ENCODE peak calls at places on chromosome 14, in eight cellular contexts. One of them, this sample, is unnamed. For H3K27me3, the result is how much of the 10 kb centered on the place peaks cover.

GRCh38 chr14:100535287-100536131 is 51.7 kb downstream of the BEGAIN start:
- DNase-seq in suprapubic skin: peak
- DNase-seq in CD8-positive, alpha-beta memory T cell: no peak
- DNase-seq in esophagus squamous epithelium: no peak
- DNase-seq in right cardiac atrium: peak
- DNase-seq in prostate gland: no peak
- DNase-seq in heart left ventricle: no peak
- DNase-seq in keratinocyte: no peak
- DNase-seq in this sample: no peak

GRCh38 chr14:51293149-51293925 is 53.3 kb downstream of the TMX1 start:
- DNase-seq in suprapubic skin: peak
- DNase-seq in CD8-positive, alpha-beta memory T cell: no peak
- DNase-seq in esophagus squamous epithelium: no peak
- DNase-seq in right cardiac atrium: peak
- DNase-seq in prostate gland: no peak
- DNase-seq in heart left ventricle: peak
- DNase-seq in keratinocyte: no peak
- DNase-seq in this sample: no peak

GRCh38 chr14:35384386-35385041 is 20.0 kb downstream of the NFKBIA start:
- DNase-seq in suprapubic skin: no peak
- DNase-seq in CD8-positive, alpha-beta memory T cell: no peak
- DNase-seq in esophagus squamous epithelium: no peak
- DNase-seq in right cardiac atrium: peak
- DNase-seq in prostate gland: no peak
- DNase-seq in heart left ventricle: peak
- DNase-seq in keratinocyte: no peak
- DNase-seq in this sample: peak

GRCh38 chr14:79378020-79378419 is 833.3 kb downstream of the DIO2 start:
- DNase-seq in suprapubic skin: no peak
- DNase-seq in CD8-positive, alpha-beta memory T cell: no peak
- DNase-seq in esophagus squamous epithelium: no peak
- DNase-seq in right cardiac atrium: no peak
- DNase-seq in prostate gland: no peak
- DNase-seq in heart left ventricle: no peak
- DNase-seq in keratinocyte: no peak
- DNase-seq in this sample: no peak

GRCh38 chr14:105843444-105844046 is 317.2 kb downstream of the TMEM121 start:
- DNase-seq in suprapubic skin: no peak
- DNase-seq in CD8-positive, alpha-beta memory T cell: no peak
- DNase-seq in esophagus squamous epithelium: no peak
- DNase-seq in right cardiac atrium: no peak
- DNase-seq in prostate gland: no peak
- DNase-seq in heart left ventricle: no peak
- DNase-seq in keratinocyte: no peak
- DNase-seq in this sample: no peak

GRCh38 chr14:42930058-42930457 is 1323.4 kb downstream of the LRFN5 start:
- DNase-seq in suprapubic skin: no peak
- DNase-seq in CD8-positive, alpha-beta memory T cell: no peak
- DNase-seq in esophagus squamous epithelium: no peak
- DNase-seq in right cardiac atrium: peak
- DNase-seq in prostate gland: no peak
- DNase-seq in heart left ventricle: no peak
- DNase-seq in keratinocyte: no peak
- DNase-seq in this sample: peak

GRCh38 chr14:21022686-21023085 is 2.2 kb downstream of the NDRG2 start:
- DNase-seq in suprapubic skin: no peak
- DNase-seq in CD8-positive, alpha-beta memory T cell: no peak
- DNase-seq in esophagus squamous epithelium: no peak
- DNase-seq in right cardiac atrium: no peak
- DNase-seq in prostate gland: no peak
- DNase-seq in heart left ventricle: no peak
- DNase-seq in keratinocyte: no peak
- DNase-seq in this sample: no peak

GRCh38 chr14:21711360-21711961 is 37.8 kb upstream of the OR4E1 start:
- DNase-seq in suprapubic skin: no peak
- DNase-seq in CD8-positive, alpha-beta memory T cell: no peak
- DNase-seq in esophagus squamous epithelium: no peak
- DNase-seq in right cardiac atrium: no peak
- DNase-seq in prostate gland: peak
- DNase-seq in heart left ventricle: no peak
- DNase-seq in keratinocyte: no peak
- DNase-seq in this sample: peak

GRCh38 chr14:71113376-71113775 is 206.1 kb downstream of the PCNX1 start:
- DNase-seq in suprapubic skin: no peak
- DNase-seq in CD8-positive, alpha-beta memory T cell: no peak
- DNase-seq in esophagus squamous epithelium: no peak
- DNase-seq in right cardiac atrium: no peak
- DNase-seq in prostate gland: no peak
- DNase-seq in heart left ventricle: no peak
- DNase-seq in keratinocyte: no peak
- DNase-seq in this sample: no peak

GRCh38 chr14:95683793-95684192 is 2.4 kb upstream of the TCL1B start:
- DNase-seq in suprapubic skin: no peak
- DNase-seq in CD8-positive, alpha-beta memory T cell: no peak
- DNase-seq in esophagus squamous epithelium: no peak
- DNase-seq in right cardiac atrium: no peak
- DNase-seq in prostate gland: no peak
- DNase-seq in heart left ventricle: no peak
- DNase-seq in keratinocyte: no peak
- DNase-seq in this sample: no peak

GRCh38 chr14:65257405-65257804 is 155.1 kb upstream of the MAX start:
- DNase-seq in suprapubic skin: no peak
- DNase-seq in CD8-positive, alpha-beta memory T cell: no peak
- DNase-seq in esophagus squamous epithelium: no peak
- DNase-seq in right cardiac atrium: no peak
- DNase-seq in prostate gland: no peak
- DNase-seq in heart left ventricle: no peak
- DNase-seq in keratinocyte: no peak
- DNase-seq in this sample: no peak

GRCh38 chr14:37047996-37048395 is 124.4 kb downstream of the SLC25A21 start:
- DNase-seq in suprapubic skin: no peak
- DNase-seq in CD8-positive, alpha-beta memory T cell: no peak
- DNase-seq in esophagus squamous epithelium: no peak
- DNase-seq in right cardiac atrium: no peak
- DNase-seq in prostate gland: no peak
- DNase-seq in heart left ventricle: no peak
- DNase-seq in keratinocyte: no peak
- DNase-seq in this sample: no peak

GRCh38 chr14:98949506-98950135 is 322.4 kb downstream of the BCL11B start:
- DNase-seq in suprapubic skin: no peak
- DNase-seq in CD8-positive, alpha-beta memory T cell: no peak
- DNase-seq in esophagus squamous epithelium: no peak
- DNase-seq in right cardiac atrium: no peak
- DNase-seq in prostate gland: no peak
- DNase-seq in heart left ventricle: no peak
- DNase-seq in keratinocyte: no peak
- DNase-seq in this sample: no peak

GRCh38 chr14:53062856-53063255 is 90.3 kb downstream of the DDHD1 start:
- DNase-seq in suprapubic skin: no peak
- DNase-seq in CD8-positive, alpha-beta memory T cell: no peak
- DNase-seq in esophagus squamous epithelium: no peak
- DNase-seq in right cardiac atrium: no peak
- DNase-seq in prostate gland: no peak
- DNase-seq in heart left ventricle: no peak
- DNase-seq in keratinocyte: no peak
- DNase-seq in this sample: no peak

GRCh38 chr14:68951051-68951797 is 27.9 kb downstream of the ACTN1 start:
- DNase-seq in suprapubic skin: peak
- DNase-seq in CD8-positive, alpha-beta memory T cell: no peak
- DNase-seq in esophagus squamous epithelium: no peak
- DNase-seq in right cardiac atrium: peak
- DNase-seq in prostate gland: peak
- DNase-seq in heart left ventricle: peak
- DNase-seq in keratinocyte: peak
- DNase-seq in this sample: no peak

GRCh38 chr14:59236195-59236594 is 47.7 kb downstream of the DAAM1 start:
- DNase-seq in suprapubic skin: no peak
- DNase-seq in CD8-positive, alpha-beta memory T cell: no peak
- DNase-seq in esophagus squamous epithelium: no peak
- DNase-seq in right cardiac atrium: no peak
- DNase-seq in prostate gland: no peak
- DNase-seq in heart left ventricle: no peak
- DNase-seq in keratinocyte: no peak
- DNase-seq in this sample: no peak

GRCh38 chr14:20632831-20633771 is 8.4 kb downstream of the OR6S1 start:
- DNase-seq in suprapubic skin: no peak
- DNase-seq in CD8-positive, alpha-beta memory T cell: peak
- DNase-seq in esophagus squamous epithelium: no peak
- DNase-seq in right cardiac atrium: no peak
- DNase-seq in prostate gland: no peak
- DNase-seq in heart left ventricle: no peak
- DNase-seq in keratinocyte: no peak
- DNase-seq in this sample: peak

GRCh38 chr14:24279301-24280186 is 8.1 kb upstream of the RABGGTA start:
- DNase-seq in suprapubic skin: no peak
- DNase-seq in CD8-positive, alpha-beta memory T cell: peak
- DNase-seq in esophagus squamous epithelium: no peak
- DNase-seq in right cardiac atrium: no peak
- DNase-seq in prostate gland: no peak
- DNase-seq in heart left ventricle: peak
- DNase-seq in keratinocyte: no peak
- DNase-seq in this sample: no peak

GRCh38 chr14:99316281-99317163 is 44.5 kb upstream of the BCL11B start:
- DNase-seq in suprapubic skin: no peak
- DNase-seq in CD8-positive, alpha-beta memory T cell: no peak
- DNase-seq in esophagus squamous epithelium: no peak
- DNase-seq in right cardiac atrium: no peak
- DNase-seq in prostate gland: no peak
- DNase-seq in heart left ventricle: no peak
- DNase-seq in keratinocyte: no peak
- DNase-seq in this sample: no peak

DNA sequence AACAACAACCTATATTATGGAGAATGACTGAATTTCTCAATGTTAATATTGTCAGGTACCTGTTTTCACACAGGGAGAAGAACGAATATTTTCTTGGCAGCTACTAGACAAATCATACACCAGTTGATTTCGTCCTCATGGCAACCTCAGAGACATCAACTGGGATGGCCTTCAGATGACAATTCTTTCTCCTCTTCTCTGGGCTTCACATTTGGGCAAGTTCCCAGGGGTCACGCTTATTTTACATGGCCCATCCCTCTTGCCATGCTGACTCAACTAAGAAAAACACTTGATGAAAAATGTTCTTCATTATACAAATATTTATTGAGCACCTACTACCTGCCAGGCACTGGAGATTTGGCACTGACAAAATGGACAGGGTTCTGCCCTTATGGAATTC is 29.0 kb downstream of the PPP1R13B start:
- DNase-seq in suprapubic skin: no peak
- DNase-seq in CD8-positive, alpha-beta memory T cell: no peak
- DNase-seq in esophagus squamous epithelium: no peak
- DNase-seq in right cardiac atrium: no peak
- DNase-seq in prostate gland: no peak
- DNase-seq in heart left ventricle: no peak
- DNase-seq in keratinocyte: no peak
- DNase-seq in this sample: no peak
- H3K27me3 ChIP-seq in suprapubic skin: under half
- H3K27me3 ChIP-seq in CD8-positive, alpha-beta memory T cell: under half
- H3K27me3 ChIP-seq in esophagus squamous epithelium: under half
- H3K27me3 ChIP-seq in right cardiac atrium: under half
- H3K27me3 ChIP-seq in prostate gland: under half
- H3K27me3 ChIP-seq in heart left ventricle: under half
- H3K27me3 ChIP-seq in keratinocyte: under half
- H3K27me3 ChIP-seq in this sample: under half

GRCh38 chr14:60649815-60650381 is 621 bp upstream of the SIX1 start:
- DNase-seq in suprapubic skin: no peak
- DNase-seq in CD8-positive, alpha-beta memory T cell: no peak
- DNase-seq in esophagus squamous epithelium: no peak
- DNase-seq in right cardiac atrium: no peak
- DNase-seq in prostate gland: peak
- DNase-seq in heart left ventricle: no peak
- DNase-seq in keratinocyte: no peak
- DNase-seq in this sample: no peak
- H3K27ac ChIP-seq in suprapubic skin: no peak
- H3K27ac ChIP-seq in CD8-positive, alpha-beta memory T cell: no peak
- H3K27ac ChIP-seq in esophagus squamous epithelium: no peak
- H3K27ac ChIP-seq in right cardiac atrium: no peak
- H3K27ac ChIP-seq in prostate gland: peak
- H3K27ac ChIP-seq in heart left ventricle: no peak
- H3K27ac ChIP-seq in keratinocyte: no peak
- H3K27ac ChIP-seq in this sample: no peak

GRCh38 chr14:91837076-91837475 is 30.3 kb downstream of the TC2N start:
- DNase-seq in suprapubic skin: no peak
- DNase-seq in CD8-positive, alpha-beta memory T cell: no peak
- DNase-seq in esophagus squamous epithelium: no peak
- DNase-seq in right cardiac atrium: no peak
- DNase-seq in prostate gland: no peak
- DNase-seq in heart left ventricle: no peak
- DNase-seq in keratinocyte: no peak
- DNase-seq in this sample: peak
- H3K27me3 ChIP-seq in suprapubic skin: under half
- H3K27me3 ChIP-seq in CD8-positive, alpha-beta memory T cell: under half
- H3K27me3 ChIP-seq in esophagus squamous epithelium: under half
- H3K27me3 ChIP-seq in right cardiac atrium: under half
- H3K27me3 ChIP-seq in prostate gland: under half
- H3K27me3 ChIP-seq in heart left ventricle: under half
- H3K27me3 ChIP-seq in keratinocyte: under half
- H3K27me3 ChIP-seq in this sample: under half

GRCh38 chr14:77574446-77575125 is 41.9 kb downstream of the SPTLC2 start:
- DNase-seq in suprapubic skin: no peak
- DNase-seq in CD8-positive, alpha-beta memory T cell: no peak
- DNase-seq in esophagus squamous epithelium: no peak
- DNase-seq in right cardiac atrium: no peak
- DNase-seq in prostate gland: no peak
- DNase-seq in heart left ventricle: no peak
- DNase-seq in keratinocyte: no peak
- DNase-seq in this sample: no peak

GRCh38 chr14:77570706-77571293 is 45.6 kb downstream of the SPTLC2 start:
- DNase-seq in suprapubic skin: no peak
- DNase-seq in CD8-positive, alpha-beta memory T cell: no peak
- DNase-seq in esophagus squamous epithelium: no peak
- DNase-seq in right cardiac atrium: no peak
- DNase-seq in prostate gland: no peak
- DNase-seq in heart left ventricle: no peak
- DNase-seq in keratinocyte: no peak
- DNase-seq in this sample: no peak

GRCh38 chr14:77579760-77580159 is 36.7 kb downstream of the SPTLC2 start:
- DNase-seq in suprapubic skin: no peak
- DNase-seq in CD8-positive, alpha-beta memory T cell: no peak
- DNase-seq in esophagus squamous epithelium: no peak
- DNase-seq in right cardiac atrium: no peak
- DNase-seq in prostate gland: no peak
- DNase-seq in heart left ventricle: no peak
- DNase-seq in keratinocyte: no peak
- DNase-seq in this sample: no peak

GRCh38 chr14:77579065-77579464 is 37.4 kb downstream of the SPTLC2 start:
- DNase-seq in suprapubic skin: no peak
- DNase-seq in CD8-positive, alpha-beta memory T cell: no peak
- DNase-seq in esophagus squamous epithelium: no peak
- DNase-seq in right cardiac atrium: no peak
- DNase-seq in prostate gland: no peak
- DNase-seq in heart left ventricle: no peak
- DNase-seq in keratinocyte: no peak
- DNase-seq in this sample: no peak

DNA sequence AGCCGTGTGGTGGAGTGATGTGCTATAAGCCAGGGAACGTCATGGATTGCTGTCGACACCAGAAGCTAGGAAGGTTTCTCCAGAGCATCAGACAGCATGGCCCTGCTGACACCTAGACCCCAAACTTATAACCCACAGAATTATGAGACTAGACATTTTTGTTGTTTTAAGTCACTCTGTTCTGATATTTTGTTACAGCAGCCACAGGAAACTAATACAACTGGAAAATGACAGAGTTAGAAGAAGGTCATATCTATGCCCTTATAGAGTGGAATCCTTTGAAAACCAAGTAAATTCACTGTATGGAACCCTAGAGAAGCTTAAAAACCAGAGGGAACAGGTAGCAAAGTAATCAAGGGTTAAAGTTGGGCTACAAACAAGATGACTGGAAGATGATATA is 42.5 kb downstream of the SPTLC2 start:
- DNase-seq in suprapubic skin: no peak
- DNase-seq in CD8-positive, alpha-beta memory T cell: no peak
- DNase-seq in esophagus squamous epithelium: no peak
- DNase-seq in right cardiac atrium: no peak
- DNase-seq in prostate gland: no peak
- DNase-seq in heart left ventricle: no peak
- DNase-seq in keratinocyte: no peak
- DNase-seq in this sample: no peak
- H3K27ac ChIP-seq in suprapubic skin: no peak
- H3K27ac ChIP-seq in CD8-positive, alpha-beta memory T cell: no peak
- H3K27ac ChIP-seq in esophagus squamous epithelium: no peak
- H3K27ac ChIP-seq in right cardiac atrium: no peak
- H3K27ac ChIP-seq in prostate gland: no peak
- H3K27ac ChIP-seq in heart left ventricle: no peak
- H3K27ac ChIP-seq in keratinocyte: no peak
- H3K27ac ChIP-seq in this sample: no peak